ENCODE peak calls at places on chromosomes 13 and 19, in five cellular contexts. A is NCI-H2171, Z is T-helper 9 cell, P is T-cell, Q is HT1080. V is an unnamed sample.

GRCh38 chr13:39565036-39565949 is 37.7 kb downstream of the LHFPL6 start:
- DNase-seq in P (no peak), Q (peak; percentile 89), Z (no peak), A (no peak), V (no peak)

GRCh38 chr13:95300625-95301134 is 571 bp downstream of the ABCC4 start:
- DNase-seq in P (no peak), Q (peak; percentile 53), A (peak; percentile 63), Z (peak; percentile 24), V (no peak)

GRCh38 chr19:30144242-30144758 is 202.3 kb downstream of the URI1 start:
- DNase-seq in Z (no peak), Q (no peak), A (peak; percentile 28), P (no peak), V (no peak)

GRCh38 chr19:35284153-35285140 is 2.1 kb downstream of the HAMP start:
- DNase-seq in A (peak; percentile 23), P (no peak), Z (no peak), Q (no peak), V (no peak)

GRCh38 chr19:39843919-39844793 is 2.0 kb downstream of the FBL start:
- DNase-seq in A (no peak), Q (peak; percentile 28), Z (no peak), P (no peak), V (no peak)

GRCh38 chr13:47256618-47257017 is 359.8 kb upstream of the HTR2A start:
- DNase-seq in A (no peak), Q (peak; percentile 96), Z (no peak), P (no peak), V (no peak)

GRCh38 chr13:51704399-51705306 is 99.3 kb downstream of the DHRS12 start:
- DNase-seq in A (no peak), Z (no peak), Q (no peak), P (no peak), V (no peak)

GRCh38 chr19:45451181-45451849 is 16.5 kb upstream of the FOSB start:
- DNase-seq in A (no peak), P (peak; percentile 29), Z (peak; percentile 62), Q (peak; percentile 58), V (no peak)

GRCh38 chr13:53250272-53250875 is 221.8 kb downstream of the OLFM4 start:
- DNase-seq in Q (peak; percentile 58), P (no peak), Z (no peak), A (peak; percentile 84), V (no peak)

GRCh38 chr19:29497686-29498436 is 27.9 kb upstream of the VSTM2B start:
- DNase-seq in A (no peak), P (no peak), Q (no peak), Z (no peak), V (no peak)

GRCh38 chr13:46321494-46322225 is 65.4 kb downstream of the RUBCNL start:
- DNase-seq in Z (peak; percentile 55), Q (peak; percentile 48), P (peak; percentile 49), A (no peak), V (no peak)

GRCh38 chr13:47067296-47067695 is 170.4 kb upstream of the HTR2A start:
- DNase-seq in Q (no peak), P (no peak), A (no peak), Z (no peak), V (no peak)

GRCh38 chr19:7295912-7296486 is 1.8 kb upstream of the INSR start:
- DNase-seq in A (no peak), Z (no peak), P (no peak), Q (no peak), V (no peak)

GRCh38 chr13:30870049-30870884 is 35.8 kb upstream of the MEDAG start:
- DNase-seq in P (no peak), Z (no peak), A (no peak), Q (peak; percentile 100), V (peak; percentile 71)

GRCh38 chr13:76852991-76853390 is 33.2 kb downstream of the KCTD12 start:
- DNase-seq in A (no peak), Q (peak; percentile 78), P (no peak), Z (no peak), V (no peak)

GRCh38 chr19:1248454-1249297 is at the start of gene MIDN:
- DNase-seq in A (no peak), P (peak; percentile 71), Z (peak; percentile 83), Q (peak; percentile 80), V (no peak)

GRCh38 chr19:15466851-15467733 is 2.7 kb upstream of the RASAL3 start:
- DNase-seq in Z (peak; percentile 16), A (no peak), Q (peak; percentile 87), P (no peak), V (no peak)

GRCh38 chr13:114063545-114064515 is 68.6 kb downstream of the RASA3 start:
- DNase-seq in Z (no peak), A (no peak), P (no peak), Q (peak; percentile 66), V (peak; percentile 51)

GRCh38 chr13:90091611-90092010 is 1255.9 kb upstream of the MIR17HG start:
- DNase-seq in Z (no peak), P (no peak), Q (no peak), A (no peak), V (no peak)

GRCh38 chr19:17889609-17890214 is 18.0 kb downstream of the SLC5A5 start:
- DNase-seq in Z (no peak), Q (peak; percentile 24), A (no peak), P (no peak), V (no peak)

GRCh38 chr19:45554481-45554880 is 30.1 kb downstream of the OPA3 start:
- DNase-seq in P (no peak), Z (no peak), A (no peak), Q (no peak), V (no peak)

GRCh38 chr19:48396871-48397176 is 3.4 kb downstream of the GRIN2D start:
- DNase-seq in A (no peak), Q (no peak), Z (no peak), P (no peak), V (no peak)

GRCh38 chr13:50156722-50157121 is 141.5 kb downstream of the KCNRG start:
- DNase-seq in Z (no peak), Q (no peak), P (no peak), A (no peak), V (no peak)

GRCh38 chr13:51797664-51798488 is 6.1 kb downstream of the DHRS12 start:
- DNase-seq in A (peak; percentile 88), Q (peak; percentile 65), Z (peak; percentile 33), P (peak; percentile 17), V (no peak)